ENCODE peak calls at places on chromosome 14, in six cellular contexts. One of them, this sample, is unnamed.

GRCh38 chr14:53411110-53411509 is 258.0 kb upstream of the DDHD1 start:
- DNase-seq in AG10803: peak
- DNase-seq in neural progenitor cell: no peak
- DNase-seq in left ventricle myocardium inferior: no peak
- DNase-seq in PC-3: no peak
- DNase-seq in cardiac muscle cell: no peak
- DNase-seq in this sample: no peak

GRCh38 chr14:103161054-103161397 is 37.8 kb downstream of the TNFAIP2 start:
- DNase-seq in AG10803: peak
- DNase-seq in neural progenitor cell: no peak
- DNase-seq in left ventricle myocardium inferior: no peak
- DNase-seq in PC-3: peak
- DNase-seq in cardiac muscle cell: no peak
- DNase-seq in this sample: no peak

GRCh38 chr14:105908481-105908911 is 382.1 kb downstream of the TMEM121 start:
- DNase-seq in PC-3: no peak
- DNase-seq in AG10803: no peak
- DNase-seq in cardiac muscle cell: no peak
- DNase-seq in left ventricle myocardium inferior: no peak
- DNase-seq in neural progenitor cell: no peak
- DNase-seq in this sample: no peak

GRCh38 chr14:96940009-96940408 is 142.8 kb downstream of the VRK1 start:
- DNase-seq in neural progenitor cell: peak
- DNase-seq in AG10803: no peak
- DNase-seq in left ventricle myocardium inferior: no peak
- DNase-seq in cardiac muscle cell: peak
- DNase-seq in PC-3: peak
- DNase-seq in this sample: no peak

GRCh38 chr14:72614891-72615410 is 278.9 kb downstream of the DPF3 start:
- DNase-seq in AG10803: no peak
- DNase-seq in PC-3: no peak
- DNase-seq in cardiac muscle cell: no peak
- DNase-seq in neural progenitor cell: no peak
- DNase-seq in left ventricle myocardium inferior: no peak
- DNase-seq in this sample: no peak

GRCh38 chr14:32764131-32764530 is 174.5 kb upstream of the NPAS3 start:
- DNase-seq in cardiac muscle cell: no peak
- DNase-seq in AG10803: no peak
- DNase-seq in left ventricle myocardium inferior: no peak
- DNase-seq in PC-3: peak
- DNase-seq in neural progenitor cell: no peak
- DNase-seq in this sample: no peak

GRCh38 chr14:86777950-86778602 is 1214.9 kb downstream of the GALC start:
- DNase-seq in AG10803: peak
- DNase-seq in cardiac muscle cell: no peak
- DNase-seq in PC-3: peak
- DNase-seq in neural progenitor cell: no peak
- DNase-seq in left ventricle myocardium inferior: no peak
- DNase-seq in this sample: no peak

GRCh38 chr14:46344327-46344937 is 307.1 kb downstream of the RPL10L start:
- DNase-seq in PC-3: peak
- DNase-seq in left ventricle myocardium inferior: no peak
- DNase-seq in AG10803: no peak
- DNase-seq in cardiac muscle cell: peak
- DNase-seq in neural progenitor cell: peak
- DNase-seq in this sample: no peak

GRCh38 chr14:67776653-67777322 is 39.6 kb downstream of the ZFYVE26 start:
- DNase-seq in AG10803: no peak
- DNase-seq in neural progenitor cell: no peak
- DNase-seq in cardiac muscle cell: no peak
- DNase-seq in PC-3: no peak
- DNase-seq in left ventricle myocardium inferior: no peak
- DNase-seq in this sample: no peak

GRCh38 chr14:62409185-62409584 is 636.1 kb downstream of the KCNH5 start:
- DNase-seq in PC-3: no peak
- DNase-seq in left ventricle myocardium inferior: no peak
- DNase-seq in cardiac muscle cell: no peak
- DNase-seq in AG10803: no peak
- DNase-seq in neural progenitor cell: no peak
- DNase-seq in this sample: no peak

GRCh38 chr14:90970167-90970600 is 90.3 kb downstream of the RPS6KA5 start:
- DNase-seq in left ventricle myocardium inferior: no peak
- DNase-seq in cardiac muscle cell: no peak
- DNase-seq in neural progenitor cell: no peak
- DNase-seq in AG10803: no peak
- DNase-seq in PC-3: peak
- DNase-seq in this sample: no peak

GRCh38 chr14:78598046-78598652 is 428.0 kb downstream of the NRXN3 start:
- DNase-seq in PC-3: peak
- DNase-seq in AG10803: peak
- DNase-seq in neural progenitor cell: peak
- DNase-seq in left ventricle myocardium inferior: peak
- DNase-seq in cardiac muscle cell: peak
- DNase-seq in this sample: peak

GRCh38 chr14:88233915-88234314 is 89.2 kb downstream of the KCNK10 start:
- DNase-seq in neural progenitor cell: peak
- DNase-seq in left ventricle myocardium inferior: no peak
- DNase-seq in PC-3: no peak
- DNase-seq in cardiac muscle cell: peak
- DNase-seq in AG10803: no peak
- DNase-seq in this sample: no peak

GRCh38 chr14:59189281-59189821 is 884 bp downstream of the DAAM1 start:
- DNase-seq in neural progenitor cell: peak
- DNase-seq in AG10803: no peak
- DNase-seq in PC-3: peak
- DNase-seq in cardiac muscle cell: peak
- DNase-seq in left ventricle myocardium inferior: no peak
- DNase-seq in this sample: peak
- TF ChIP-seq CTCF in neural progenitor cell: no peak
- TF ChIP-seq CTCF in AG10803: peak
- TF ChIP-seq CTCF in PC-3: peak
- TF ChIP-seq CTCF in cardiac muscle cell: peak
- TF ChIP-seq CTCF in left ventricle myocardium inferior: no peak
- TF ChIP-seq CTCF in this sample: no peak

DNA sequence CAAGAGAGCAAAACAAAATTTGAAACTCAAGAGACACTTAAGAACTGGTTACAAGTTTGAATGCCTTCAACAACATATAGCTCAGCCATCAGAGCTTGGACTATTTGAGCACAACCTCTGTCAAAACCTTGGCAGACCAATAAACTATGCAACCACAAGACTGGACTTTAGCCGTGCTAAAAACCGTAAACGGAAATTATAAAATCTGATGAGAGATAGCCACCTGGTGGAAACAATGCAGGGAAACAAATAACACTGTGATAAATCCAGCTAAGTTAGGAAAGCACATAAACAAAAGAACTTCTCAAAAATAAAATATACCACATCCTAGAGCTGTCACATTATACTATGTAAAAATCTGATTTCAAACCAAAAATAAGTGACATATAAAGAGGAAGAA is 1074.2 kb upstream of the NOVA1 start:
- DNase-seq in AG10803: no peak
- DNase-seq in neural progenitor cell: no peak
- DNase-seq in PC-3: peak
- DNase-seq in cardiac muscle cell: no peak
- DNase-seq in left ventricle myocardium inferior: no peak
- DNase-seq in this sample: no peak
- TF ChIP-seq CTCF in AG10803: no peak
- TF ChIP-seq CTCF in neural progenitor cell: no peak
- TF ChIP-seq CTCF in PC-3: peak
- TF ChIP-seq CTCF in cardiac muscle cell: no peak
- TF ChIP-seq CTCF in left ventricle myocardium inferior: no peak
- TF ChIP-seq CTCF in this sample: no peak

DNA sequence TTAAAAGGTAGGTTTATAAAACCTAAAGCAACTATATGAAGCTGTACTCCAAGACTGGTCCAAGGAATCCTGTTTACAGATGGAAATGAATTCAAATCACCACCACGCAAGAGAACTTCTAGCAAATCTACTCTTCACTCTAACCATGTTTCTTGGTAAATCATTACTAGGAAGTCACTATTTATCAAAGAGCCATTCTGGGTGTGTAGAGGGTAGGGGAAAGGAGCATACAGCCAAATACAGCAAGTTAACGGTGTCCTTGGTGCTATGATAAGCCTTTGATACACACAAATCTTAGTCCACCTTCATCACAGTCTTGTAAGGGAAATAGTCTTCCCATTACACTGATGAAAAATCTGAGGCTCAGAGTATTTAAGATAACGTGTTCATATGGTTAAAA is 16.8 kb downstream of the NIN start:
- DNase-seq in PC-3: no peak
- DNase-seq in AG10803: no peak
- DNase-seq in neural progenitor cell: no peak
- DNase-seq in left ventricle myocardium inferior: no peak
- DNase-seq in cardiac muscle cell: no peak
- DNase-seq in this sample: no peak
- TF ChIP-seq CTCF in PC-3: no peak
- TF ChIP-seq CTCF in AG10803: no peak
- TF ChIP-seq CTCF in neural progenitor cell: no peak
- TF ChIP-seq CTCF in left ventricle myocardium inferior: no peak
- TF ChIP-seq CTCF in cardiac muscle cell: no peak
- TF ChIP-seq CTCF in this sample: no peak

GRCh38 chr14:55579724-55580400 is at the start of gene KTN1:
- DNase-seq in neural progenitor cell: peak
- DNase-seq in left ventricle myocardium inferior: peak
- DNase-seq in AG10803: peak
- DNase-seq in PC-3: peak
- DNase-seq in cardiac muscle cell: peak
- DNase-seq in this sample: peak
- TF ChIP-seq CTCF in neural progenitor cell: no peak
- TF ChIP-seq CTCF in left ventricle myocardium inferior: no peak
- TF ChIP-seq CTCF in AG10803: no peak
- TF ChIP-seq CTCF in PC-3: no peak
- TF ChIP-seq CTCF in cardiac muscle cell: no peak
- TF ChIP-seq CTCF in this sample: no peak

This sample was measured in activated B cell treated with CpG ODN at 0.5 μM for 24 hours.